ENCODE peak calls at places on chromosome 9, in seven cellular contexts. O is lung; C is effector memory CD4-positive, alpha-beta T cell; U is PC-9; J is hepatocyte; P is left ventricle myocardium inferior; A is ascending aorta. Q is an unnamed sample. For H3K9me3 and H3K4me1, the result is how much of the 10 kb centered on the place peaks cover.

GRCh38 chr9:119453980-119454379 is 84.7 kb upstream of the BRINP1 start:
- DNase-seq in O (no peak), C (no peak), U (no peak), J (no peak), P (no peak), A (no peak), Q (no peak)

GRCh38 chr9:130160862-130161470 is 11.2 kb upstream of the NCS1 start:
- DNase-seq in O (no peak), C (no peak), U (no peak), J (no peak), P (no peak), A (no peak), Q (no peak)

GRCh38 chr9:99752710-99753109 is 69.0 kb upstream of the NR4A3 start:
- DNase-seq in O (no peak), C (no peak), U (no peak), J (no peak), P (no peak), A (no peak), Q (no peak)

GRCh38 chr9:26863074-26863473 is 29.5 kb downstream of the CAAP1 start:
- DNase-seq in O (no peak), C (no peak), U (no peak), J (peak), P (no peak), A (no peak), Q (no peak)

GRCh38 chr9:124795881-124796415 is 19.0 kb downstream of the OLFML2A start:
- DNase-seq in O (no peak), C (no peak), U (no peak), J (no peak), P (peak), A (no peak), Q (no peak)

GRCh38 chr9:22307013-22307711 is 139.5 kb upstream of the DMRTA1 start:
- DNase-seq in O (no peak), C (no peak), U (peak), J (peak), P (no peak), A (no peak), Q (peak)

GRCh38 chr9:125911861-125912260 is 164.7 kb downstream of the PBX3 start:
- DNase-seq in O (no peak), C (no peak), U (no peak), J (no peak), P (no peak), A (no peak), Q (no peak)

GRCh38 chr9:133121200-133122166 is at the start of gene RALGDS:
- DNase-seq in O (peak), C (peak), U (peak), J (peak), P (peak), A (peak), Q (peak)

GRCh38 chr9:36450110-36450732 is 50.2 kb upstream of the RNF38 start:
- DNase-seq in O (no peak), C (no peak), U (peak), J (peak), P (no peak), A (no peak), Q (peak)

GRCh38 chr9:113574381-113575262 is 111.1 kb downstream of the RGS3 start:
- DNase-seq in O (no peak), C (no peak), U (no peak), J (no peak), P (peak), A (no peak), Q (no peak)

GRCh38 chr9:120214331-120214730 is 365.6 kb downstream of the CDK5RAP2 start:
- DNase-seq in O (no peak), C (no peak), U (no peak), J (no peak), P (no peak), A (no peak), Q (no peak)

GRCh38 chr9:128688501-128689292 is at the start of gene SET:
- DNase-seq in O (peak), C (peak), U (peak), J (peak), P (peak), A (peak), Q (peak)

GRCh38 chr9:128523199-128523925 is 18.8 kb downstream of the GLE1 start:
- DNase-seq in O (no peak), C (no peak), U (no peak), J (peak), P (peak), A (no peak), Q (no peak)

GRCh38 chr9:34256104-34256503 is 73.0 kb downstream of the KIF24 start:
- DNase-seq in O (no peak), C (no peak), U (no peak), J (no peak), P (no peak), A (no peak), Q (no peak)

DNA sequence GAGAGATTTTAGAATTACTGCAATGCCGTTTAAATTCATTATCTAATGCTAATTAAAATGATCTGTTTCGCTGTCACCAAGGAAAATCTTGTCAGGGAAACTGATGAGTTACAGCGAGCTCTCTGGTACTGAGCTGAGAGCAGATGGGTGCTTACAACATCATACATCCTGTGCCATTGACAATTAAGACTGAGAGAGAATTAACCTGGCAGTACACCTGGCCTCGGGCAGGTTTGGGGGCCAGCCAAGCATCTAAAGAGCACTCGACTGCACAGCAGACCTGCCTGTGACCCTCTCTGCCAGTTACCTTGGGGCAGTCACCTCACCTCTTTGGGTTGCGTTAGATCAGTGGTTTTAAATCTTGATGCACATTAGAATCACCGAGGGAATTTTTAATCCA is 54.9 kb downstream of the PUM3 start:
- DNase-seq in O (no peak), C (no peak), U (no peak), J (no peak), P (no peak), A (no peak), Q (no peak)
- H3K9me3 ChIP-seq in O (under half), C (under half), U (under half), J (under half), P (under half), A (under half), Q (under half)

GRCh38 chr9:15155323-15155722 is 151.7 kb downstream of the TTC39B start:
- DNase-seq in O (no peak), C (no peak), U (no peak), J (no peak), P (no peak), A (no peak), Q (no peak)
- H3K27ac ChIP-seq in O (no peak), C (no peak), U (no peak), J (no peak), P (peak), A (peak), Q (no peak)

DNA sequence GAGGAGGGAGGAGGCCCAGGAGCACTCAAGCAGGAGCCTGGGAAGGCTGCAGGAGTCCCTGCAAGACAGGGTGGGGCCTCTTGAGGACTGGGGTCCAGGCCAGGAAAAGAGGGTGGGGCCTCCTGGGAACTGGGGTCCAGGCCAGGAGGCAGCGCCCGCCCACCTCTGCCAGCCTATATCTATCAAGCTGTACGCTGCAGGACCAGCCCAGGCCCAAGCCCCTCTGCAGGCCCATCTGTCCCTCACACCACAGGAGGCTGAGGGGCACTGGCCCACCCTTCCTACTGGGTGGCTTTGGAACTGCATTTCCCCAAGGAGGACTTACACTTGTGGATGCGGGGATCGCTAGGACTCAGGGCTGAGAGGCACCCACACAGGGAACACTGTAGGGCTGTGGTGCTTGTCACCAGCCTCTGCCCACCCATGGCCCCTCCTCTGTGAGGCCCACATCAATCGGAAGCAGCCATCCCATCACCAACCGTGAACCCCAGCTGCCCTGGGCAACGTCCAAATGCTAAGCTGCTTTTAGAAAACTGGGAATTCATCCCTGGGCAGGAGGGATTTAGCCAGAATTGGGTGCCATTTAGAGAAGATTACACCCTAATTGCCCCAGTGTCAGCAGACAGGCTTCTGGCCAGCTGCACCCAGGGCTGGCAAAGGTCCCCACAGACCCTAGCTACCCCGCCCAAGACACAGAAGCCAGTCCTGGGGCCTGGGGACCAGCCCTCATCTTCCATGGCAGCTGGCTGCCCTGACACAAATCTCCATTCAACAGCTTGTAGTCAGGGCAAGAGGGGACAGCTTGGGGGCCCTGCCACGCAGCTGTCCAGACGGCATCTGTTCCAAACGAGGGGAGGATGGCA is 15.3 kb downstream of the BICD2 start:
- DNase-seq in O (no peak), C (no peak), U (no peak), J (no peak), P (no peak), A (no peak), Q (no peak)
- H3K4me1 ChIP-seq in O (under half), C (under half), U (under half), J (under half), P (half or more), A (under half), Q (under half)

GRCh38 chr9:84867171-84867570 is 197.6 kb downstream of the NTRK2 start:
- DNase-seq in O (no peak), C (no peak), U (no peak), J (no peak), P (no peak), A (no peak), Q (no peak)
- H3K9me3 ChIP-seq in O (under half), C (under half), U (under half), J (under half), P (under half), A (under half), Q (under half)

GRCh38 chr9:77856615-77857014 is 175.0 kb downstream of the GNAQ start:
- DNase-seq in O (no peak), C (no peak), U (no peak), J (no peak), P (no peak), A (no peak), Q (no peak)
- H3K27ac ChIP-seq in O (no peak), C (no peak), U (no peak), J (no peak), P (no peak), A (no peak), Q (no peak)

DNA sequence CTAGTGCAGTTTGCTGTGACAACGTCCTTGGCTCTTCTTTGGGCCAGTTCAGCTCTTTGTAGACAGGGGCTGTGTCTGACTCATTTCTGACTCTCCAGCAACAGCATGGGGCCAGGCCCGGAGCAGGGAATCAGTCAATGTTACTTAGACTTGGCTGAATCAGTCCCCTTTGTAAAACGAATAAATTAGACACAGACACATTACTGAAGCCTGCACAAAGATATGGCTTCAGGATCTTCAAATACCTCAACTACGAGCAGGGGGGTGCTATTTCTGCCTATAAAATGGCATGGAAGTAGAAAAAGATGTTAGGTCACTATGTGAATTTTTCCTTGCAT is 204.7 kb downstream of the TTLL11 start:
- DNase-seq in O (no peak), C (no peak), U (no peak), J (no peak), P (no peak), A (no peak), Q (no peak)
- H3K4me1 ChIP-seq in O (under half), C (under half), U (under half), J (under half), P (under half), A (under half), Q (under half)

GRCh38 chr9:3903273-3903672 is 377.5 kb upstream of the RFX3 start:
- DNase-seq in O (no peak), C (no peak), U (no peak), J (peak), P (no peak), A (no peak), Q (no peak)
- H3K9me3 ChIP-seq in O (under half), C (under half), U (under half), J (under half), P (under half), A (under half), Q (under half)

GRCh38 chr9:93118863-93119702 is 15.0 kb downstream of the NINJ1 start:
- DNase-seq in O (no peak), C (no peak), U (no peak), J (no peak), P (peak), A (no peak), Q (no peak)
- H3K27ac ChIP-seq in O (no peak), C (no peak), U (peak), J (peak), P (peak), A (peak), Q (no peak)

DNA sequence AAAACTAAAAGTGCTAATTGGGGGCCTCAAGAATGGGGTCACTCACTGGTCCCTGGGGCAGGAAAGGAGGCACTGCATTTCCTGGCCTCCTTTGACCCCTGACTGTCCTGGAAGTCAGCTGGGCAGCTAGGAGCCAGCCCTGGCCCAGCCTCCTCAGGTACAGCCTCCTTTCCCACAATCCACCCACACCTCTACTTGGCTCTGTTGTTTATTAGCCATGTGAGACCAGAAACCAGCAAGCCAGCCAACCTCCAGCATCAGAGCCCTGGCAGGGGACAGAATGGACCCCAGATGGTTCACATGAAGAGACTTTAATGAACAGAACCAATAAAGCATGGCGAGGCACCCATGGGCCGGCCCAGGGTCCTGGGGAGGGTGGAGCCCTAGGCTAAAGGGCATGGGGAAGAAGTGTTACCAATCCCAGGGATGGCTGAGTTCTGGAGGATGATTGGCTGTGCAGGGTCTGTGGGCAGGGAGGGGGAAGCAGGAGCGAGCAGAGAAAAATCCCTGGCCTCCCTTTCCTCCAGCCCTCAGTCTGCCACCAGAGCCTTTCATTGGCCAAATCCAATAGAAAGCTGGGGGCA is 55.3 kb upstream of the ANGPTL2 start:
- DNase-seq in O (no peak), C (no peak), U (no peak), J (no peak), P (no peak), A (no peak), Q (no peak)
- H3K4me1 ChIP-seq in O (under half), C (under half), U (under half), J (under half), P (half or more), A (under half), Q (under half)

DNA sequence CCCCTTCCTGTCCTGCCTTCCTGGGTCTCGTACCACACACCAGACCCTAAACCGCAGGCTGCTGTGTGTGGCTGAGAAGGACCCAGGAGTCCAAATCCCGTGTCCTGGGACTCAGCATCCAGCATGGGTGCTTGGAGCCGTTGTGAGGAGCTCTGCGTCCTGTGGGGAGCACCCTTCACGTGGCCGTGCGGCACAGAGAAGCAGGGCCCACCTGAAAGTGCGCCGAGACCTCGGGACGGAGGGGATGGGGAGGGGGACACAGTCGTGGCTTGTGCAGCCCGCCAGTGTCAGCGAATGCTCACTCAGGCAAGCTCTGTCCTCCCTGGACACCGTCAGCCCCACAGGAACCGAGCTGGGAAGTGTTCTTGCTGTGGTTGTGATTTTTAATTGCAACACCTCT is 244.6 kb downstream of the CACNA1B start:
- DNase-seq in O (no peak), C (no peak), U (no peak), J (no peak), P (no peak), A (no peak), Q (no peak)
- H3K9me3 ChIP-seq in O (under half), C (under half), U (under half), J (under half), P (under half), A (under half), Q (under half)

Q was measured in neuronal stem cell.